ENCODE peak calls at places on chromosome 6, in four cellular contexts. P is Panc1, Z is upper lobe of left lung, Y is HCT116. V is an unnamed sample.
A peak's percentile ranks its signal among the peaks of the same experiment; 100 is the strongest.

GRCh38 chr6:163180874-163181541 is 233.5 kb upstream of the QKI start:
- ATAC-seq in P (peak; percentile 97), Z (peak; percentile 84), Y (peak; percentile 96), V (peak; percentile 74)

GRCh38 chr6:54907316-54907715 is 60.7 kb downstream of the FAM83B start:
- ATAC-seq in P (no peak), Z (no peak), Y (no peak), V (no peak)

GRCh38 chr6:75345413-75345812 is 60.8 kb upstream of the TMEM30A start:
- ATAC-seq in P (no peak), Z (no peak), Y (no peak), V (no peak)

GRCh38 chr6:21277601-21278043 is 315.9 kb upstream of the SOX4 start:
- ATAC-seq in P (no peak), Z (no peak), Y (peak; percentile 76), V (no peak)

GRCh38 chr6:39688494-39688893 is 36.7 kb downstream of the KIF6 start:
- ATAC-seq in P (no peak), Z (no peak), Y (no peak), V (no peak)

GRCh38 chr6:25014806-25015560 is 79.2 kb upstream of the RIPOR2 start:
- ATAC-seq in P (no peak), Z (peak; percentile 65), Y (no peak), V (peak; percentile 78)

GRCh38 chr6:151269318-151269995 is 29.7 kb downstream of the AKAP12 start:
- ATAC-seq in P (no peak), Z (no peak), Y (no peak), V (peak; percentile 64)

GRCh38 chr6:160420253-160420968 is 72.2 kb downstream of the SLC22A3 start:
- ATAC-seq in P (no peak), Z (no peak), Y (no peak), V (no peak)

GRCh38 chr6:100266512-100266911 is 198.2 kb downstream of the SIM1 start:
- ATAC-seq in P (no peak), Z (no peak), Y (no peak), V (no peak)

GRCh38 chr6:138821519-138821918 is 25.6 kb downstream of the ECT2L start:
- ATAC-seq in P (no peak), Z (no peak), Y (no peak), V (no peak)

GRCh38 chr6:161543910-161544309 is 270.0 kb upstream of the AGPAT4 start:
- ATAC-seq in P (no peak), Z (no peak), Y (no peak), V (no peak)

GRCh38 chr6:45448417-45449389 is 71.0 kb upstream of the SUPT3H start:
- ATAC-seq in P (no peak), Z (no peak), Y (no peak), V (no peak)

GRCh38 chr6:168333471-168333870 is 13.9 kb upstream of the DACT2 start:
- ATAC-seq in P (peak; percentile 72), Z (no peak), Y (peak; percentile 40), V (no peak)

GRCh38 chr6:167825759-167826229 is 917 bp upstream of the AFDN start:
- ATAC-seq in P (peak; percentile 64), Z (peak; percentile 91), Y (peak; percentile 73), V (peak; percentile 5)

GRCh38 chr6:125363010-125363359 is 61.2 kb upstream of the HDDC2 start:
- ATAC-seq in P (peak; percentile 13), Z (peak; percentile 22), Y (no peak), V (peak; percentile 27)

GRCh38 chr6:170271771-170272314 is 19.0 kb downstream of the DLL1 start:
- ATAC-seq in P (no peak), Z (peak; percentile 41), Y (no peak), V (peak; percentile 44)

GRCh38 chr6:70398783-70399730 is 14.3 kb upstream of the FAM135A start:
- ATAC-seq in P (peak; percentile 91), Z (peak; percentile 94), Y (peak; percentile 92), V (peak; percentile 50)

GRCh38 chr6:125919618-125920017 is 37.0 kb upstream of the HINT3 start:
- ATAC-seq in P (no peak), Z (no peak), Y (no peak), V (no peak)

GRCh38 chr6:143549221-143549620 is 37.7 kb upstream of the FUCA2 start:
- ATAC-seq in P (peak; percentile 26), Z (no peak), Y (no peak), V (no peak)

GRCh38 chr6:113508249-113508648 is 348.9 kb upstream of the MARCKS start:
- ATAC-seq in P (no peak), Z (no peak), Y (no peak), V (no peak)

GRCh38 chr6:169019727-169020491 is 233.7 kb downstream of the THBS2 start:
- ATAC-seq in P (peak; percentile 56), Z (no peak), Y (peak; percentile 64), V (peak; percentile 50)

GRCh38 chr6:128806274-128806673 is 76.7 kb upstream of the LAMA2 start:
- ATAC-seq in P (no peak), Z (no peak), Y (no peak), V (peak; percentile 83)

GRCh38 chr6:106667022-106667402 is 37.6 kb downstream of the QRSL1 start:
- ATAC-seq in P (no peak), Z (no peak), Y (no peak), V (no peak)

GRCh38 chr6:150992279-150992678 is 126.8 kb downstream of the MTHFD1L start:
- ATAC-seq in P (no peak), Z (no peak), Y (no peak), V (no peak)

GRCh38 chr6:156154896-156155295 is 622.3 kb upstream of the ARID1B start:
- ATAC-seq in P (no peak), Z (no peak), Y (no peak), V (no peak)

GRCh38 chr6:71248306-71248705 is 40.3 kb upstream of the OGFRL1 start:
- ATAC-seq in P (peak; percentile 88), Z (no peak), Y (no peak), V (peak; percentile 24)

GRCh38 chr6:123518441-123519190 is 118.1 kb downstream of the TRDN start:
- ATAC-seq in P (no peak), Z (no peak), Y (no peak), V (no peak)

GRCh38 chr6:87078983-87079616 is 15.8 kb downstream of the CGA start:
- ATAC-seq in P (peak; percentile 98), Z (peak; percentile 83), Y (peak; percentile 100), V (peak; percentile 48)

GRCh38 chr6:87718662-87719433 is 16.8 kb upstream of the AKIRIN2 start:
- ATAC-seq in P (no peak), Z (peak; percentile 82), Y (no peak), V (peak; percentile 30)

GRCh38 chr6:144360401-144360800 is 75.3 kb downstream of the UTRN start:
- ATAC-seq in P (peak; percentile 89), Z (no peak), Y (peak; percentile 58), V (no peak)

GRCh38 chr6:165556116-165556843 is 106.8 kb downstream of the PDE10A start:
- ATAC-seq in P (peak; percentile 81), Z (peak; percentile 63), Y (no peak), V (no peak)

GRCh38 chr6:125294925-125295324 is 6.8 kb downstream of the HDDC2 start:
- ATAC-seq in P (no peak), Z (no peak), Y (no peak), V (no peak)

GRCh38 chr6:21596379-21597242 is 3.1 kb downstream of the SOX4 start:
- ATAC-seq in P (peak; percentile 46), Z (peak; percentile 39), Y (peak; percentile 17), V (peak; percentile 19)

GRCh38 chr6:49764571-49765236 is 20.5 kb upstream of the CRISP3 start:
- ATAC-seq in P (no peak), Z (no peak), Y (no peak), V (no peak)

GRCh38 chr6:164303092-164304007 is 888.8 kb downstream of the QKI start:
- ATAC-seq in P (no peak), Z (no peak), Y (no peak), V (peak; percentile 78)

GRCh38 chr6:138654715-138655634 is 118.6 kb upstream of the CCDC28A start:
- ATAC-seq in P (peak; percentile 76), Z (no peak), Y (peak; percentile 76), V (no peak)

GRCh38 chr6:134134654-134135053 is 82.2 kb upstream of the SLC2A12 start:
- ATAC-seq in P (no peak), Z (no peak), Y (no peak), V (no peak)

DNA sequence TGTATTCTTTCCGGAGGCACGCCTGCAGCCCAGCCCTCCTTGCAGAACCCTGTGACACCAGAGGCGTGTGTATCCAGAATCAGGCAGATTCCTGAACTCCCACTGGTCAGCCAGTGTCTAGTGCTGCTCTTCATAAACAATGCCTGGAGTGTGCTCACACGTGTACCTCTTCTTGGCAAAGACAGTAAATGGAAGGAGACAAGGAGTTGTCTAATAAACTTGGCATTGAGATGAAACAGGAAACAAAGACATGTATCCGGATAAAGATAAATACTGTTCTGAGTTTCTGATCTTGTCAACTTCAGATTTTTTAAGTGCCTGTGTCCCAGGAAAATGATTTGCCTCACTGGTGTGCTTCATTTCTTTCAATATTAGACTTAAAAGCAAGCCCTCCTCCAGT is 1.7 kb downstream of the RPS6KA2 start:
- ATAC-seq in P (no peak), Z (no peak), Y (no peak), V (no peak)
- TF ChIP-seq POLR2AphosphoS5 in P (no peak), Z (peak; percentile 69), Y (no peak), V (no peak)

GRCh38 chr6:14474816-14475215 is 357.2 kb downstream of the CD83 start:
- ATAC-seq in P (no peak), Z (no peak), Y (peak; percentile 57), V (no peak)
- TF ChIP-seq CTCF in P (no peak), Z (no peak), Y (peak; percentile 5), V (no peak)

GRCh38 chr6:112030965-112031660 is 22.8 kb upstream of the CCN6 start:
- ATAC-seq in P (no peak), Z (no peak), Y (no peak), V (peak; percentile 26)

GRCh38 chr6:112030206-112030932 is 23.5 kb upstream of the CCN6 start:
- ATAC-seq in P (no peak), Z (peak; percentile 5), Y (no peak), V (no peak)

GRCh38 chr6:112027942-112028674 is 25.8 kb upstream of the CCN6 start:
- ATAC-seq in P (no peak), Z (no peak), Y (no peak), V (no peak)

GRCh38 chr6:112026933-112027332 is 27.0 kb upstream of the CCN6 start:
- ATAC-seq in P (no peak), Z (no peak), Y (no peak), V (no peak)

DNA sequence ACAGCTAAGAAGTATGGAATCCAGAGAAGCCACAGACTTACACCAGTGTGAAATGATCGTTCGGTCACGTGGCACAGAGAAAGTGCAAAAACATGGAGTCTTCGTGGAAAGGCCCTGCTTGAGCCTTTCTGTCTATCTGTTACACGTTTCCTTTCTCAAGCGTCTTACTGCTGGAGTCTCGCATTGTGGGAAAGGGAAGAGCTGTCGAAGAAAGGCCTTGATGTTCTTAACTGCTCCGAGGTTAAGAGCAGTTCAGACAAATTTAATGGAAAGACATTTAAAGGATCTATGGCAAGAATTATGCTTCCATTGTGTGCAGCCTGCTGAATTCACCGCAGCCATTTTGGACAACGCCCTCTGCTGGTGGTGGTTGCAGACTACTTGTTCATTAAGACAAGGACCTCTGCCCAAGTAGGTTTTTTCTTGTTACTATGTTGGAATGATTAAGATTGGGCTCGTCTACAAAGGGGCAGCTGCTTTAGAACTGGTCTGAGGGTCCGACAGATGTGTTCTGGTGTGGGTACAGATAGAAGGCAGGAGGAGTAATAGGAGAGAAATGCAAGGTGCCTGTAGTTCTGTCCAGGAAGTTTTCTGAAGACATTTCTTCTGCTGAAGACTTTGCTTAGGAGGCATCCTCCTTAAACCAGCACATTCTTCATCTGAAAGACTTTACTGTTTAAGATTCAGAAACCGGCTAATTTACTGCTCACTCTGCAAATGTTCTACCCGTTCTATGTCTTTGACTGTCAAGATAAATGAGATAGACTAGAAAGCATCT is 24.7 kb upstream of the CCN6 start:
- ATAC-seq in P (peak; percentile 81), Z (no peak), Y (peak; percentile 89), V (no peak)
- H3K27ac ChIP-seq in P (no peak overlapping the region), Z (no peak overlapping the region), Y (no peak overlapping the region), V (peak overlapping the region; percentile 55)

GRCh38 chr6:78465042-78465634 is 402.2 kb upstream of the IRAK1BP1 start:
- ATAC-seq in P (no peak), Z (no peak), Y (no peak), V (no peak)
- TF ChIP-seq POLR2AphosphoS5 in P (no peak), Z (no peak), Y (no peak), V (no peak)